ENCODE peak calls at places on chromosome 10, in five cellular contexts. One of them, this sample, is unnamed.

GRCh38 chr10:64859911-64860310 is 1338.7 kb downstream of the REEP3 start:
- DNase-seq in mesenchymal stem cell: no peak
- DNase-seq in stimulated activated CD4-positive, alpha-beta T cell treated with anti-CD3 and anti-CD28 coated beads, Interleukin-1b, Interleukin-23, amount 100 ng/mL, for 1 hour: no peak
- DNase-seq in NCI-H1092 treated with DMSO at 0.1 percent for 48 hours: no peak
- DNase-seq in CD8-positive, alpha-beta T cell: no peak
- DNase-seq in this sample: no peak

GRCh38 chr10:31977440-31978157 is 49.0 kb upstream of the ARHGAP12 start:
- DNase-seq in stimulated activated CD4-positive, alpha-beta T cell treated with anti-CD3 and anti-CD28 coated beads, Interleukin-1b, Interleukin-23, amount 100 ng/mL, for 1 hour: no peak
- DNase-seq in mesenchymal stem cell: peak; percentile 74
- DNase-seq in CD8-positive, alpha-beta T cell: no peak
- DNase-seq in NCI-H1092 treated with DMSO at 0.1 percent for 48 hours: no peak
- DNase-seq in this sample: peak; percentile 2

GRCh38 chr10:1130995-1131790 is 75.0 kb downstream of the WDR37 start:
- DNase-seq in mesenchymal stem cell: no peak
- DNase-seq in CD8-positive, alpha-beta T cell: no peak
- DNase-seq in stimulated activated CD4-positive, alpha-beta T cell treated with anti-CD3 and anti-CD28 coated beads, Interleukin-1b, Interleukin-23, amount 100 ng/mL, for 1 hour: no peak
- DNase-seq in NCI-H1092 treated with DMSO at 0.1 percent for 48 hours: no peak
- DNase-seq in this sample: no peak

GRCh38 chr10:124589491-124590006 is 127.9 kb downstream of the LHPP start:
- DNase-seq in CD8-positive, alpha-beta T cell: no peak
- DNase-seq in NCI-H1092 treated with DMSO at 0.1 percent for 48 hours: peak; percentile 65
- DNase-seq in mesenchymal stem cell: no peak
- DNase-seq in stimulated activated CD4-positive, alpha-beta T cell treated with anti-CD3 and anti-CD28 coated beads, Interleukin-1b, Interleukin-23, amount 100 ng/mL, for 1 hour: no peak
- DNase-seq in this sample: peak; percentile 0

GRCh38 chr10:24814568-24815313 is 91.1 kb upstream of the ARHGAP21 start:
- DNase-seq in NCI-H1092 treated with DMSO at 0.1 percent for 48 hours: no peak
- DNase-seq in stimulated activated CD4-positive, alpha-beta T cell treated with anti-CD3 and anti-CD28 coated beads, Interleukin-1b, Interleukin-23, amount 100 ng/mL, for 1 hour: no peak
- DNase-seq in mesenchymal stem cell: peak; percentile 19
- DNase-seq in CD8-positive, alpha-beta T cell: no peak
- DNase-seq in this sample: no peak

GRCh38 chr10:5511231-5511884 is 12.0 kb upstream of the CALML5 start:
- DNase-seq in CD8-positive, alpha-beta T cell: no peak
- DNase-seq in mesenchymal stem cell: no peak
- DNase-seq in NCI-H1092 treated with DMSO at 0.1 percent for 48 hours: no peak
- DNase-seq in stimulated activated CD4-positive, alpha-beta T cell treated with anti-CD3 and anti-CD28 coated beads, Interleukin-1b, Interleukin-23, amount 100 ng/mL, for 1 hour: no peak
- DNase-seq in this sample: no peak

GRCh38 chr10:78143576-78143975 is 109.9 kb downstream of the RPS24 start:
- DNase-seq in NCI-H1092 treated with DMSO at 0.1 percent for 48 hours: no peak
- DNase-seq in mesenchymal stem cell: no peak
- DNase-seq in stimulated activated CD4-positive, alpha-beta T cell treated with anti-CD3 and anti-CD28 coated beads, Interleukin-1b, Interleukin-23, amount 100 ng/mL, for 1 hour: no peak
- DNase-seq in CD8-positive, alpha-beta T cell: no peak
- DNase-seq in this sample: no peak

GRCh38 chr10:34647157-34647556 is 167.9 kb downstream of the PARD3 start:
- DNase-seq in CD8-positive, alpha-beta T cell: no peak
- DNase-seq in stimulated activated CD4-positive, alpha-beta T cell treated with anti-CD3 and anti-CD28 coated beads, Interleukin-1b, Interleukin-23, amount 100 ng/mL, for 1 hour: no peak
- DNase-seq in NCI-H1092 treated with DMSO at 0.1 percent for 48 hours: no peak
- DNase-seq in mesenchymal stem cell: no peak
- DNase-seq in this sample: no peak

GRCh38 chr10:71084061-71084817 is 128.1 kb upstream of the UNC5B start:
- DNase-seq in NCI-H1092 treated with DMSO at 0.1 percent for 48 hours: no peak
- DNase-seq in stimulated activated CD4-positive, alpha-beta T cell treated with anti-CD3 and anti-CD28 coated beads, Interleukin-1b, Interleukin-23, amount 100 ng/mL, for 1 hour: no peak
- DNase-seq in CD8-positive, alpha-beta T cell: no peak
- DNase-seq in mesenchymal stem cell: no peak
- DNase-seq in this sample: no peak

GRCh38 chr10:4131407-4132215 is 346.6 kb upstream of the KLF6 start:
- DNase-seq in mesenchymal stem cell: peak; percentile 94
- DNase-seq in CD8-positive, alpha-beta T cell: no peak
- DNase-seq in NCI-H1092 treated with DMSO at 0.1 percent for 48 hours: no peak
- DNase-seq in stimulated activated CD4-positive, alpha-beta T cell treated with anti-CD3 and anti-CD28 coated beads, Interleukin-1b, Interleukin-23, amount 100 ng/mL, for 1 hour: no peak
- DNase-seq in this sample: no peak

GRCh38 chr10:36526045-36526444 is 599.4 kb upstream of the ANKRD30A start:
- DNase-seq in NCI-H1092 treated with DMSO at 0.1 percent for 48 hours: no peak
- DNase-seq in CD8-positive, alpha-beta T cell: no peak
- DNase-seq in stimulated activated CD4-positive, alpha-beta T cell treated with anti-CD3 and anti-CD28 coated beads, Interleukin-1b, Interleukin-23, amount 100 ng/mL, for 1 hour: no peak
- DNase-seq in mesenchymal stem cell: no peak
- DNase-seq in this sample: no peak

GRCh38 chr10:77588886-77589285 is 48.7 kb downstream of the KCNMA1 start:
- DNase-seq in stimulated activated CD4-positive, alpha-beta T cell treated with anti-CD3 and anti-CD28 coated beads, Interleukin-1b, Interleukin-23, amount 100 ng/mL, for 1 hour: no peak
- DNase-seq in CD8-positive, alpha-beta T cell: no peak
- DNase-seq in NCI-H1092 treated with DMSO at 0.1 percent for 48 hours: no peak
- DNase-seq in mesenchymal stem cell: no peak
- DNase-seq in this sample: no peak

GRCh38 chr10:85445702-85446101 is 920.9 kb downstream of the GRID1 start:
- DNase-seq in CD8-positive, alpha-beta T cell: no peak
- DNase-seq in NCI-H1092 treated with DMSO at 0.1 percent for 48 hours: no peak
- DNase-seq in stimulated activated CD4-positive, alpha-beta T cell treated with anti-CD3 and anti-CD28 coated beads, Interleukin-1b, Interleukin-23, amount 100 ng/mL, for 1 hour: no peak
- DNase-seq in mesenchymal stem cell: no peak
- DNase-seq in this sample: no peak

GRCh38 chr10:103688451-103688850 is 166.9 kb downstream of the SH3PXD2A start:
- DNase-seq in NCI-H1092 treated with DMSO at 0.1 percent for 48 hours: no peak
- DNase-seq in stimulated activated CD4-positive, alpha-beta T cell treated with anti-CD3 and anti-CD28 coated beads, Interleukin-1b, Interleukin-23, amount 100 ng/mL, for 1 hour: no peak
- DNase-seq in mesenchymal stem cell: no peak
- DNase-seq in CD8-positive, alpha-beta T cell: no peak
- DNase-seq in this sample: no peak

GRCh38 chr10:72688208-72688651 is 3.7 kb upstream of the MCU start:
- DNase-seq in CD8-positive, alpha-beta T cell: no peak
- DNase-seq in NCI-H1092 treated with DMSO at 0.1 percent for 48 hours: no peak
- DNase-seq in mesenchymal stem cell: peak; percentile 73
- DNase-seq in stimulated activated CD4-positive, alpha-beta T cell treated with anti-CD3 and anti-CD28 coated beads, Interleukin-1b, Interleukin-23, amount 100 ng/mL, for 1 hour: no peak
- DNase-seq in this sample: no peak

GRCh38 chr10:99782447-99783286 is at the start of gene ABCC2:
- DNase-seq in CD8-positive, alpha-beta T cell: no peak
- DNase-seq in NCI-H1092 treated with DMSO at 0.1 percent for 48 hours: no peak
- DNase-seq in mesenchymal stem cell: no peak
- DNase-seq in stimulated activated CD4-positive, alpha-beta T cell treated with anti-CD3 and anti-CD28 coated beads, Interleukin-1b, Interleukin-23, amount 100 ng/mL, for 1 hour: no peak
- DNase-seq in this sample: no peak

GRCh38 chr10:92573091-92573797 is 649 bp downstream of the IDE start:
- DNase-seq in NCI-H1092 treated with DMSO at 0.1 percent for 48 hours: peak; percentile 12
- DNase-seq in mesenchymal stem cell: peak; percentile 68
- DNase-seq in CD8-positive, alpha-beta T cell: peak; percentile 3
- DNase-seq in stimulated activated CD4-positive, alpha-beta T cell treated with anti-CD3 and anti-CD28 coated beads, Interleukin-1b, Interleukin-23, amount 100 ng/mL, for 1 hour: no peak
- DNase-seq in this sample: peak; percentile 23

GRCh38 chr10:34681933-34682332 is 133.2 kb downstream of the PARD3 start:
- DNase-seq in CD8-positive, alpha-beta T cell: no peak
- DNase-seq in stimulated activated CD4-positive, alpha-beta T cell treated with anti-CD3 and anti-CD28 coated beads, Interleukin-1b, Interleukin-23, amount 100 ng/mL, for 1 hour: no peak
- DNase-seq in NCI-H1092 treated with DMSO at 0.1 percent for 48 hours: no peak
- DNase-seq in mesenchymal stem cell: no peak
- DNase-seq in this sample: no peak

GRCh38 chr10:88256013-88256680 is 327.0 kb downstream of the RNLS start:
- DNase-seq in NCI-H1092 treated with DMSO at 0.1 percent for 48 hours: no peak
- DNase-seq in CD8-positive, alpha-beta T cell: no peak
- DNase-seq in stimulated activated CD4-positive, alpha-beta T cell treated with anti-CD3 and anti-CD28 coated beads, Interleukin-1b, Interleukin-23, amount 100 ng/mL, for 1 hour: no peak
- DNase-seq in mesenchymal stem cell: no peak
- DNase-seq in this sample: no peak

GRCh38 chr10:113540845-113541553 is 11.9 kb upstream of the HABP2 start:
- DNase-seq in mesenchymal stem cell: no peak
- DNase-seq in CD8-positive, alpha-beta T cell: no peak
- DNase-seq in stimulated activated CD4-positive, alpha-beta T cell treated with anti-CD3 and anti-CD28 coated beads, Interleukin-1b, Interleukin-23, amount 100 ng/mL, for 1 hour: no peak
- DNase-seq in NCI-H1092 treated with DMSO at 0.1 percent for 48 hours: peak; percentile 47
- DNase-seq in this sample: no peak

GRCh38 chr10:55287346-55287745 is 486.3 kb upstream of the PCDH15 start:
- DNase-seq in NCI-H1092 treated with DMSO at 0.1 percent for 48 hours: peak; percentile 14
- DNase-seq in mesenchymal stem cell: peak; percentile 9
- DNase-seq in stimulated activated CD4-positive, alpha-beta T cell treated with anti-CD3 and anti-CD28 coated beads, Interleukin-1b, Interleukin-23, amount 100 ng/mL, for 1 hour: no peak
- DNase-seq in CD8-positive, alpha-beta T cell: no peak
- DNase-seq in this sample: no peak

GRCh38 chr10:3786295-3786981 is 1.4 kb upstream of the KLF6 start:
- DNase-seq in stimulated activated CD4-positive, alpha-beta T cell treated with anti-CD3 and anti-CD28 coated beads, Interleukin-1b, Interleukin-23, amount 100 ng/mL, for 1 hour: no peak
- DNase-seq in mesenchymal stem cell: peak; percentile 81
- DNase-seq in CD8-positive, alpha-beta T cell: no peak
- DNase-seq in NCI-H1092 treated with DMSO at 0.1 percent for 48 hours: no peak
- DNase-seq in this sample: no peak

GRCh38 chr10:1117651-1118050 is 61.5 kb downstream of the WDR37 start:
- DNase-seq in mesenchymal stem cell: no peak
- DNase-seq in NCI-H1092 treated with DMSO at 0.1 percent for 48 hours: no peak
- DNase-seq in stimulated activated CD4-positive, alpha-beta T cell treated with anti-CD3 and anti-CD28 coated beads, Interleukin-1b, Interleukin-23, amount 100 ng/mL, for 1 hour: no peak
- DNase-seq in CD8-positive, alpha-beta T cell: no peak
- DNase-seq in this sample: no peak

GRCh38 chr10:86298501-86299001 is 68.0 kb downstream of the GRID1 start:
- DNase-seq in mesenchymal stem cell: no peak
- DNase-seq in NCI-H1092 treated with DMSO at 0.1 percent for 48 hours: no peak
- DNase-seq in CD8-positive, alpha-beta T cell: no peak
- DNase-seq in stimulated activated CD4-positive, alpha-beta T cell treated with anti-CD3 and anti-CD28 coated beads, Interleukin-1b, Interleukin-23, amount 100 ng/mL, for 1 hour: no peak
- DNase-seq in this sample: no peak